ENCODE peak calls at places on chromosomes 16 and 17, in four cellular contexts. W, T, O and B are unnamed samples.
A peak's percentile ranks its signal among the peaks of the same experiment; 100 is the strongest.

GRCh38 chr16:53053967-53054669 is 673 bp upstream of the CHD9 start:
- DNase-seq in W (peak; percentile 57), T (peak; percentile 62), O (peak; percentile 84), B (peak; percentile 32)

GRCh38 chr16:27839419-27839818 is 224.1 kb downstream of the GSG1L start:
- DNase-seq in W (no peak), T (peak; percentile 11), O (no peak), B (no peak)

GRCh38 chr17:41738077-41738800 is 3.8 kb upstream of the HAP1 start:
- DNase-seq in W (peak; percentile 90), T (peak; percentile 83), O (peak; percentile 88), B (peak; percentile 94)

GRCh38 chr17:13537211-13537610 is 64.5 kb downstream of the HS3ST3A1 start:
- DNase-seq in W (no peak), T (no peak), O (no peak), B (no peak)

GRCh38 chr17:70539172-70539924 is 370.0 kb downstream of the KCNJ2 start:
- DNase-seq in W (no peak), T (peak; percentile 21), O (no peak), B (no peak)

GRCh38 chr16:80718480-80719220 is 85.7 kb downstream of the CDYL2 start:
- DNase-seq in W (peak; percentile 82), T (peak; percentile 33), O (no peak), B (peak; percentile 13)

GRCh38 chr16:22782299-22782698 is 31.7 kb upstream of the HS3ST2 start:
- DNase-seq in W (no peak), T (no peak), O (no peak), B (no peak)

GRCh38 chr17:78736526-78737079 is 45.5 kb downstream of the CYTH1 start:
- DNase-seq in W (peak; percentile 94), T (no peak), O (peak; percentile 80), B (peak; percentile 57)

GRCh38 chr17:72619976-72620650 is 472.4 kb downstream of the SLC39A11 start:
- DNase-seq in W (no peak), T (no peak), O (no peak), B (no peak)

GRCh38 chr16:9518054-9518453 is 426.6 kb downstream of the HAPSTR1 start:
- DNase-seq in W (no peak), T (peak; percentile 1), O (peak; percentile 82), B (no peak)

GRCh38 chr16:5064915-5065314 is 841 bp downstream of the C16orf89 start:
- DNase-seq in W (peak; percentile 82), T (no peak), O (peak; percentile 14), B (no peak)

GRCh38 chr17:3860939-3861338 is 14.9 kb upstream of the NCBP3 start:
- DNase-seq in W (no peak), T (no peak), O (no peak), B (no peak)

GRCh38 chr16:57732011-57732410 is 3.6 kb upstream of the KATNB1 start:
- DNase-seq in W (no peak), T (peak; percentile 69), O (no peak), B (no peak)

GRCh38 chr17:66951605-66951953 is 12.9 kb upstream of the CACNG4 start:
- DNase-seq in W (no peak), T (no peak), O (no peak), B (no peak)

GRCh38 chr16:72833491-72833890 is 214.4 kb downstream of the ZFHX3 start:
- DNase-seq in W (no peak), T (no peak), O (no peak), B (no peak)

GRCh38 chr17:55301521-55302406 is 37.0 kb downstream of the HLF start:
- DNase-seq in W (peak; percentile 47), T (peak; percentile 51), O (no peak), B (no peak)

GRCh38 chr16:69840975-69841374 is 78.8 kb downstream of the WWP2 start:
- DNase-seq in W (peak; percentile 56), T (peak; percentile 23), O (no peak), B (no peak)

GRCh38 chr17:75455896-75456416 is 479 bp upstream of the TMEM94 start:
- DNase-seq in W (peak; percentile 28), T (no peak), O (no peak), B (no peak)

GRCh38 chr16:55499951-55500350 is 8.9 kb upstream of the LPCAT2 start:
- DNase-seq in W (no peak), T (peak; percentile 97), O (peak; percentile 46), B (no peak)

GRCh38 chr16:4661661-4662060 is 31.7 kb upstream of the NUDT16L1 start:
- DNase-seq in W (peak; percentile 84), T (no peak), O (no peak), B (no peak)

GRCh38 chr16:17211797-17212196 is 259.0 kb downstream of the XYLT1 start:
- DNase-seq in W (no peak), T (no peak), O (no peak), B (peak; percentile 63)

GRCh38 chr16:57610611-57611010 is 17.8 kb upstream of the ADGRG1 start:
- DNase-seq in W (no peak), T (no peak), O (peak; percentile 30), B (no peak)

GRCh38 chr17:21688293-21688949 is 3.9 kb upstream of the KCNJ18 start:
- DNase-seq in W (no peak), T (no peak), O (no peak), B (no peak)

GRCh38 chr17:10089221-10089799 is 109.1 kb downstream of the GAS7 start:
- DNase-seq in W (no peak), T (peak; percentile 41), O (peak; percentile 84), B (no peak)

GRCh38 chr17:75151893-75152292 is 2.4 kb downstream of the JPT1 start:
- DNase-seq in W (no peak), T (no peak), O (no peak), B (no peak)

GRCh38 chr16:31105677-31106213 is 2.4 kb upstream of the BCKDK start:
- DNase-seq in W (peak; percentile 88), T (peak; percentile 79), O (peak; percentile 95), B (peak; percentile 97)

GRCh38 chr16:50457423-50457822 is 88.6 kb upstream of the BRD7 start:
- DNase-seq in W (no peak), T (no peak), O (peak; percentile 29), B (no peak)

GRCh38 chr16:83728518-83728917 is 79.3 kb upstream of the HSBP1 start:
- DNase-seq in W (no peak), T (no peak), O (no peak), B (no peak)
- H3K27me3 ChIP-seq in W (no peaks in the 10 kb centered on the region), T (no peaks in the 10 kb centered on the region), O (no peaks in the 10 kb centered on the region), B (no peaks in the 10 kb centered on the region)

GRCh38 chr17:77466596-77467223 is 325.9 kb downstream of the SEC14L1 start:
- DNase-seq in W (no peak), T (no peak), O (no peak), B (peak; percentile 75)
- H3K4me3 ChIP-seq in W (no peak overlapping the region), T (no peak overlapping the region), O (no peak overlapping the region), B (peak overlapping the region; percentile 26)

DNA sequence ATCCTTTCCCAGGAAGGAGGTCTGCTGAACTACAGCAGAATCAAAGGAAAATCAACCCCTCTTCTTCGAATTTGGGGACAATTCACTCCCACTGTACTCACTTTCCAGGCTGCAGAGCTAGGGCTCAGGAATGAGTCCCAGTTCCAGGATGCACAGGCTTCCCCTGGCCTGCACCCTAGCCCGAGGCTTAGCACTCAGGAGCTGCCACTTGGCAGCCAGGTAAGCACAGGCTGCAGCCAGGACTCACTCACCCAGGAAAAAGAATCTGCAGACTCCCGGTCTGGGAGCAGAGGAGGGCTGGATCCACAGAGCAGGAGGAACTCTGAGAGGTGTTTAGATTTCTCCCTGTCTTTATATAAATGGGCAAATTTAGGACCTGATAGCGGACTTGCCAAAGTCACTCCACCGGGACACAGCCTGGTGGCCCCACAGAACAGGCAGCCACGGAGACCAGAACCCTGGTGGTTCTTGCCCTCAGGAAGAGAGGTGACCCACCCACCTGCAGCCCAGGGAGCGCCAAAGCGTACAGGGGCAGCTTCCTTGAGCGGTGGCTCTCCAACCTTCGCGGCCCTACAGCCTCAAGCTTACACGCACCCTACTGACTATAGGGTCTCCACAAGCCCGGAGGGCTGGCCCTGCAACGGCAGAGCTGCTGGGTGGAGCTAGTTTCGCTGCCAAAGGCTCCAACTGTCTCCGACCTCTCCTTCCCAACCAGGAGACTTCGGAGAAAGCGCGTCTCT is 4.8 kb downstream of the CBLN1 start:
- DNase-seq in W (no peak), T (no peak), O (no peak), B (peak; percentile 57)
- H3K27me3 ChIP-seq in W (peaks cover 85% of the 10 kb centered on the region), T (peaks cover 98% of the 10 kb centered on the region), O (peaks cover 55% of the 10 kb centered on the region), B (peaks cover 96% of the 10 kb centered on the region)

DNA sequence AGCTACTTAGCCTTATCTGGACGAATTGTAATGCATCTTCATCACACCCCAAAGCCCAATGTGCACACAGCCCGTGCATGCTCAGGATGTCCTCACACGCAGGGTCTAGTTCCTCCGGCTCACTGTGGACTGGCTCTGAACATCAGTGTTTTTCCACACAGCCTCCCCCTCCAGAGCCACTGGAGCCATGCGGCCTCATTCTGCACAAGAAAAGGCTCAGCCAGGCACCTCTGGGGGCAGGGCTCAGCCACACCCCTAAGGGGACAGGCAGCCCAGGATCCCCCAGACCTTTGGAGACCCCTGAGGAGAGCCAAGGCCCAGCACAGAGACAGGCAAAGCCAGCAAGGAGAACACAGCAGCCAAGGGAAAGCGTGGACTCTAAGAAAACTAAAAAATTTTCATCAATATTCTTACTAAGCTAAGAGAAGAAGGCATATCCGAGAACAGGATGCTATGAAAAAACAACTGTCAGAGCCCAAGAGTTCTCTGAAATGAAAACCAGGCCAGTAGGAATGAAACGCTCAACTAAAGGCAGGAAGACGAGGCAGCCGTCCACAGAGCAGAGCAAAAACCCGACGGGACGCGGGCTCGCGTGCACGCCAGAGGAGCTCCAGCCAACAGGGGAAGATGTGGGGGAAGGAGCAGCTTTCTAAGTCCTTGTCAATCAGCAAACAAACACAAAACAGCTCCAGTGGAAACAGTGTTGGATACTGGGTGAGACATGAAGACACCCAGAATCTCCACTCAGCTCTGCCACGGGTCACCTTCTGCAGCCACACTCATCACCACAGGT is 34.5 kb downstream of the MAP1LC3B start:
- DNase-seq in W (no peak), T (no peak), O (peak; percentile 36), B (peak; percentile 75)
- H3K4me3 ChIP-seq in W (no peak overlapping the region), T (no peak overlapping the region), O (no peak overlapping the region), B (no peak overlapping the region)

DNA sequence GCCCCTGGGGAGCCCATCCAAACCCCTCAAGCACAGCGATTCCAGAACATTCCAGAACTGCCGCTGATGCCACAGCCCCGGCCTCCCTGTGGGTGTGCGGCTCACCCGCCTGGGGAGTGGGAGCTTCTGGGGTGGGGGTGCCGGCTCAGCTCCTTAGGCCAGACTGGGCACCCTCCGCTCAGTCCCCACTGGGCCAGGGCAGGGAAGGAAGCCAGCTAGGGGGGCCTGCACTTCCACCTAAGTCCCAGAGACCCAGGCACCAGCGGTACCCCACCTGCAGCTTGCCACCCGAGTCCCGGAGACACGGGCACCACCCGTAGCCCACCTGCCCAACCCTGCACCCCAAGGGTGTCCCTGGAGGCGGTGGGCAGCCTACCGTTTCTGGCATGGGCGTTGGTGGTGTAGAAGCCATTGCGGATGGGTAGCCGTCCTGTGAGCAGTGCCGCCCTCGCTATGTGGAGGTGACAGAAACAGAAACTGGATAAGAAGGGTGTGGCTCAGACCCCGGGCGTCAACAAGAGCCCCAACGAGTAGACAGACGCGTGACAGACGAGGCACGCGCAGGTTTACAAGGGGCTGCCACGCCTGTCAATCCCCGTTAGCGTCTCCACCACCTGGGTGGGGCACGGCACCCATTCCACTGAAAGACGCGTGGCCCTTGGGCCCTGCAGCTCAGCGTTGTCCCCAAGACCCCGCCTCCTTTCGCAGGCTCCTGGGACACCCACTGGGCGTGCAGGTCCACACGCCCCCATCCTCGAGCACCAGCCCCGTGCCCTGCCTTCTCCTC is 15.0 kb downstream of the GALNS start:
- DNase-seq in W (no peak), T (no peak), O (no peak), B (no peak)
- H3K27me3 ChIP-seq in W (no peaks in the 10 kb centered on the region), T (no peaks in the 10 kb centered on the region), O (no peaks in the 10 kb centered on the region), B (no peaks in the 10 kb centered on the region)

GRCh38 chr16:86505899-86506864 is 4.1 kb upstream of the FOXF1 start:
- DNase-seq in W (no peak), T (no peak), O (no peak), B (peak; percentile 49)
- H3K4me3 ChIP-seq in W (peak overlapping the region; percentile 73), T (no peak overlapping the region), O (peak overlapping the region; percentile 89), B (no peak overlapping the region)